ENCODE peak calls at places on chromosomes 3 and 15, in five cellular contexts. One of them, this sample, is unnamed.

GRCh38 chr15:94119215-94119815 is 112.0 kb upstream of the MCTP2 start:
- DNase-seq in IMR-90: no peak
- DNase-seq in dorsolateral prefrontal cortex: no peak
- DNase-seq in mucosa of descending colon: peak; percentile 28
- DNase-seq in A673: no peak
- DNase-seq in this sample: no peak

GRCh38 chr3:32951410-32951811 is at the start of gene CCR4:
- DNase-seq in IMR-90: no peak
- DNase-seq in dorsolateral prefrontal cortex: no peak
- DNase-seq in mucosa of descending colon: no peak
- DNase-seq in A673: no peak
- DNase-seq in this sample: no peak

GRCh38 chr3:185332026-185332735 is 30.8 kb upstream of the MAP3K13 start:
- DNase-seq in IMR-90: peak; percentile 82
- DNase-seq in dorsolateral prefrontal cortex: no peak
- DNase-seq in mucosa of descending colon: no peak
- DNase-seq in A673: peak; percentile 85
- DNase-seq in this sample: peak; percentile 40

GRCh38 chr3:127304121-127304744 is 16.4 kb upstream of the PRR20G start:
- DNase-seq in IMR-90: no peak
- DNase-seq in dorsolateral prefrontal cortex: no peak
- DNase-seq in mucosa of descending colon: peak; percentile 88
- DNase-seq in A673: peak; percentile 10
- DNase-seq in this sample: no peak

GRCh38 chr3:72258366-72258765 is 473.4 kb upstream of the PROK2 start:
- DNase-seq in IMR-90: no peak
- DNase-seq in dorsolateral prefrontal cortex: no peak
- DNase-seq in mucosa of descending colon: no peak
- DNase-seq in A673: no peak
- DNase-seq in this sample: no peak

GRCh38 chr15:69973102-69973714 is 124.5 kb downstream of the TLE3 start:
- DNase-seq in IMR-90: peak; percentile 37
- DNase-seq in dorsolateral prefrontal cortex: no peak
- DNase-seq in mucosa of descending colon: no peak
- DNase-seq in A673: no peak
- DNase-seq in this sample: no peak

GRCh38 chr3:141412087-141412935 is 44.0 kb downstream of the ZBTB38 start:
- DNase-seq in IMR-90: peak; percentile 96
- DNase-seq in dorsolateral prefrontal cortex: no peak
- DNase-seq in mucosa of descending colon: no peak
- DNase-seq in A673: peak; percentile 82
- DNase-seq in this sample: peak; percentile 54

GRCh38 chr3:50245251-50245745 is 9.3 kb downstream of the GNAI2 start:
- DNase-seq in IMR-90: no peak
- DNase-seq in dorsolateral prefrontal cortex: no peak
- DNase-seq in mucosa of descending colon: no peak
- DNase-seq in A673: no peak
- DNase-seq in this sample: no peak

GRCh38 chr15:90013503-90013937 is 12.4 kb downstream of the ZNF710 start:
- DNase-seq in IMR-90: no peak
- DNase-seq in dorsolateral prefrontal cortex: no peak
- DNase-seq in mucosa of descending colon: no peak
- DNase-seq in A673: peak; percentile 67
- DNase-seq in this sample: peak; percentile 50

GRCh38 chr15:71548317-71548908 is 261.9 kb upstream of the NR2E3 start:
- DNase-seq in IMR-90: no peak
- DNase-seq in dorsolateral prefrontal cortex: no peak
- DNase-seq in mucosa of descending colon: no peak
- DNase-seq in A673: no peak
- DNase-seq in this sample: no peak
- TF ChIP-seq CTCF in IMR-90: no peak
- TF ChIP-seq CTCF in dorsolateral prefrontal cortex: no peak
- TF ChIP-seq CTCF in mucosa of descending colon: no peak
- TF ChIP-seq CTCF in A673: no peak
- TF ChIP-seq CTCF in this sample: no peak

DNA sequence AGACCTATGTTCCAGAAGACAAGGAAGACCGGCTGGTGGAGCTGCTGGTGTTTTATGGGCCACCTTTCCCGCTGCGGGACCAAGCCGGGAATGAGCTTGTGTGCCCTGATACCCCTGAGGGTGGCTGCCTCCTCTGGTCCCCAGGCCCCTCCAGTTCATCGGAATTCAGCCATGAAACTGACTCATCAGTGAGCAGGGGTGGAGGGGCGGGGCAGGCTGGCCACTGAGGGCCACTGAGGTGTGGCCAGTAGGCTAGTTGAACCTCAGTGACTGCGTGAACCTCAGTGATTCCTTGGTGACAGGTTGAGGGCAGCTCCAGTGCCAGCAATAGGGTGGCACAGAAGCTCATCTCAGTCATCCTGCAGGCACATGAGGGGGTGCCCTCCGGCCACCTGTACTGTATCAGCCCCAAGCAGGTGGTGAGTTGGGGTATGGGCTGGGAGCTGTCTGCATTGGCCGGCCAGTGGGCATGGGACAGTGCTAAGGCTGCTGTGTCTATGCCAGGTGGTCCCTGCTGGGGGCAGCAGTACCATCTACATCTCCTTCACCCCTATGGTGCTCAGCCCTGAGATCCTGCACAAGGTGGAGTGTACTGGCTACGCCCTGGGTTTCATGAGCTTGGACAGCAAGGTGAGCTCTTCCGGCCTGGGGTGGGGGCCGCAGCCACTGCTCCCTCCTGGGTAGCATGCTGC is 20.3 kb downstream of the ACAA1 start:
- DNase-seq in IMR-90: no peak
- DNase-seq in dorsolateral prefrontal cortex: no peak
- DNase-seq in mucosa of descending colon: peak; percentile 42
- DNase-seq in A673: no peak
- DNase-seq in this sample: no peak
- TF ChIP-seq CTCF in IMR-90: no peak
- TF ChIP-seq CTCF in dorsolateral prefrontal cortex: no peak
- TF ChIP-seq CTCF in mucosa of descending colon: no peak
- TF ChIP-seq CTCF in A673: no peak
- TF ChIP-seq CTCF in this sample: peak; percentile 18

GRCh38 chr3:137714551-137714950 is 49.6 kb upstream of the SOX14 start:
- DNase-seq in IMR-90: no peak
- DNase-seq in dorsolateral prefrontal cortex: no peak
- DNase-seq in mucosa of descending colon: no peak
- DNase-seq in A673: no peak
- DNase-seq in this sample: no peak

GRCh38 chr3:137709011-137709601 is 55.0 kb upstream of the SOX14 start:
- DNase-seq in IMR-90: no peak
- DNase-seq in dorsolateral prefrontal cortex: no peak
- DNase-seq in mucosa of descending colon: no peak
- DNase-seq in A673: peak; percentile 17
- DNase-seq in this sample: peak; percentile 45
- TF ChIP-seq CTCF in IMR-90: peak; percentile 7
- TF ChIP-seq CTCF in dorsolateral prefrontal cortex: peak; percentile 24
- TF ChIP-seq CTCF in mucosa of descending colon: no peak
- TF ChIP-seq CTCF in A673: peak; percentile 57
- TF ChIP-seq CTCF in this sample: peak; percentile 43

GRCh38 chr15:76058714-76059319 is 968 bp upstream of the TMEM266 start:
- DNase-seq in IMR-90: no peak
- DNase-seq in dorsolateral prefrontal cortex: no peak
- DNase-seq in mucosa of descending colon: no peak
- DNase-seq in A673: peak; percentile 54
- DNase-seq in this sample: peak; percentile 57
- TF ChIP-seq CTCF in IMR-90: no peak
- TF ChIP-seq CTCF in dorsolateral prefrontal cortex: peak; percentile 21
- TF ChIP-seq CTCF in mucosa of descending colon: no peak
- TF ChIP-seq CTCF in A673: peak; percentile 54
- TF ChIP-seq CTCF in this sample: peak; percentile 25